ENCODE peak calls at places on chromosomes 4 and X, in eight cellular contexts. D is AG04450, R is fibroblast of lung, V is tibial artery, C is H9, G is breast epithelium, K is aorta, I is astrocyte. Y is an unnamed sample.

GRCh38 chrX:32530802-32531403 is 680.4 kb downstream of the DMD start:
- DNase-seq in D (peak; percentile 1), R (peak; percentile 14), V (no peak), C (no peak), G (no peak), K (no peak), I (peak; percentile 0), Y (no peak)

GRCh38 chrX:150298841-150299551 is 64.1 kb upstream of the MAMLD1 start:
- DNase-seq in D (no peak), R (peak; percentile 27), V (no peak), C (no peak), G (no peak), K (no peak), I (peak; percentile 10), Y (no peak)

GRCh38 chr4:26342328-26343040 is 21.7 kb downstream of the RBPJ start:
- DNase-seq in D (peak; percentile 75), R (peak; percentile 97), V (no peak), C (no peak), G (no peak), K (no peak), I (peak; percentile 97), Y (no peak)

GRCh38 chr4:73620115-73620792 is at the start of gene RASSF6:
- DNase-seq in D (no peak), R (peak; percentile 20), V (no peak), C (peak; percentile 86), G (no peak), K (peak; percentile 72), I (peak; percentile 5), Y (no peak)

GRCh38 chr4:15077969-15078368 is 75.7 kb downstream of the CPEB2 start:
- DNase-seq in D (peak; percentile 65), R (peak; percentile 57), V (no peak), C (no peak), G (no peak), K (no peak), I (peak; percentile 53), Y (no peak)

GRCh38 chr4:80138556-80139538 is 58.5 kb upstream of the PRDM8 start:
- DNase-seq in D (no peak), R (peak; percentile 74), V (no peak), C (no peak), G (no peak), K (no peak), I (peak; percentile 63), Y (no peak)

GRCh38 chr4:148495463-148495862 is 53.2 kb upstream of the NR3C2 start:
- DNase-seq in D (no peak), R (no peak), V (no peak), C (no peak), G (no peak), K (no peak), I (no peak), Y (no peak)

GRCh38 chr4:26524001-26524400 is 33.7 kb upstream of the CCKAR start:
- DNase-seq in D (no peak), R (no peak), V (no peak), C (no peak), G (no peak), K (no peak), I (no peak), Y (no peak)

GRCh38 chr4:39620551-39620950 is 18.1 kb downstream of the SMIM14 start:
- DNase-seq in D (no peak), R (peak; percentile 48), V (no peak), C (no peak), G (no peak), K (no peak), I (no peak), Y (no peak)

GRCh38 chr4:55311792-55312490 is 34.1 kb upstream of the SRD5A3 start:
- DNase-seq in D (no peak), R (no peak), V (no peak), C (no peak), G (no peak), K (no peak), I (no peak), Y (no peak)

GRCh38 chr4:141275834-141276233 is 55.1 kb downstream of the ZNF330 start:
- DNase-seq in D (peak; percentile 80), R (peak; percentile 98), V (no peak), C (no peak), G (no peak), K (no peak), I (peak; percentile 99), Y (no peak)

GRCh38 chr4:159075531-159075932 is 27.3 kb upstream of the RAPGEF2 start:
- DNase-seq in D (no peak), R (peak; percentile 45), V (no peak), C (no peak), G (no peak), K (no peak), I (peak; percentile 34), Y (no peak)

GRCh38 chr4:97952763-97953162 is 190.5 kb downstream of the STPG2 start:
- DNase-seq in D (no peak), R (no peak), V (no peak), C (no peak), G (no peak), K (no peak), I (no peak), Y (no peak)
- H3K9me3 ChIP-seq in D (peaks cover 15% of the 10 kb centered on the region), R (no peaks in the 10 kb centered on the region), V (no peaks in the 10 kb centered on the region), C (no peaks in the 10 kb centered on the region), G (no peaks in the 10 kb centered on the region), K (peaks cover 3% of the 10 kb centered on the region), I (peaks cover 7% of the 10 kb centered on the region), Y (no peaks in the 10 kb centered on the region)

GRCh38 chrX:71168134-71168533 is 23.5 kb downstream of the NLGN3 start:
- DNase-seq in D (no peak), R (no peak), V (no peak), C (no peak), G (no peak), K (no peak), I (no peak), Y (no peak)
- H3K9me3 ChIP-seq in D (no peaks in the 10 kb centered on the region), R (no peaks in the 10 kb centered on the region), V (no peaks in the 10 kb centered on the region), C (peaks cover 38% of the 10 kb centered on the region), G (no peaks in the 10 kb centered on the region), K (no peaks in the 10 kb centered on the region), I (no peaks in the 10 kb centered on the region), Y (no peaks in the 10 kb centered on the region)

DNA sequence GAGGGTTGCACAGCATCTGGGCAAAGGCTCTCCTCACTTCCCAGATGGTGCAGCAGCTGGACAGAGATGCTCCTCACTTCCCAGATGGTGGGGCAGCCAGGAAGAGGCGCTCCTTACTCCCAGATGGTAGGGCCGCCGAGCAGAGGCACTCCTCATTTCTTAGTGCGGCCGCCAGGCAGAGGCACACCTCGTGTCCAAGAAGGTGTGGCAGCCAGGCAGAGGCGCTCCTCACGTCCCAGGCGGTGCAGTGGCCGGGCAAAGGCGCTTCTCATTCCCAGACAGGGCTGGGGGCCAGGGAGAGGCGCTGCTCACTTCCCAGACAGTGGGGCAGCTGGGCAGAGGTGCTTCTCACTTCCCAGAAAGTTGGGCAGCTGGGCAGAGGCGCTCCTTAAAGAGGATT is 48.8 kb downstream of the ZNF732 start:
- DNase-seq in D (no peak), R (no peak), V (no peak), C (no peak), G (no peak), K (no peak), I (no peak), Y (no peak)
- H3K9me3 ChIP-seq in D (peaks cover 31% of the 10 kb centered on the region), R (no peaks in the 10 kb centered on the region), V (peaks cover 14% of the 10 kb centered on the region), C (peaks cover 66% of the 10 kb centered on the region), G (peaks cover 63% of the 10 kb centered on the region), K (peaks cover 11% of the 10 kb centered on the region), I (peaks cover 41% of the 10 kb centered on the region), Y (peaks cover 22% of the 10 kb centered on the region)

GRCh38 chrX:93874554-93874953 is 200.5 kb downstream of the FAM133A start:
- DNase-seq in D (no peak), R (no peak), V (no peak), C (peak; percentile 37), G (no peak), K (no peak), I (no peak), Y (no peak)

DNA sequence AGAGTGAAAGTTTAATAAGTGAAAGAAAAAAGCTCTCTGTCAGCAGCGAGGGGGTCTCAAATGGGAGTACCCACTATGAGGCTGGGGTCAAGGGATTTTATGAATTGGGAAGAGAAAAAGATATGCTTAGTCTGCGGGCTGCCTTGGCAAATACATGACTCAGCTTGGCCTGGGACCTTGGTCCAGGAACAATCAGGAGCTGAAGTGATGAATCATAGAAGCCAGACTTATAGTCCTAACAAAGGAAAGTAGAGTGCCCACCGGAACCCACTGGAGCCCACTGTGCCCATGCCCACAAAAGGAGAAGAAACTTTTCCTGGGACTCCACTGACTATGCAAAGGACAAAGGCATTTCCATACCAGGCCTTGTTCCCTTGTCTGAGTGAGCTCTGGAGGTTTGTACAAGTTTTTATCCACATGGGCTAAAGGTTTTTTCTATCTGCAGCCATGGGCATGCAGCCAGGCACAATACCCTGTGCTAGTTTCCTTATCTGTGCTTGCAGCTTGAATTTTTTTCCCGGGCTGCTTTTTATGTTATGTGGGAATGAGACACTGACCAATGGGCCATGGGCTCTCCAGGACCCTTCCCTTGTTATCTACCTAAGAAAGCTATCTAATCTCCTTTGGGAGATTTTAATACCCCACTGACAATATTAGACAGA is 201.7 kb downstream of the FAM133A start:
- DNase-seq in D (no peak), R (no peak), V (no peak), C (no peak), G (no peak), K (no peak), I (no peak), Y (no peak)
- H3K9me3 ChIP-seq in D (no peaks in the 10 kb centered on the region), R (no peaks in the 10 kb centered on the region), V (no peaks in the 10 kb centered on the region), C (peaks cover 5% of the 10 kb centered on the region), G (no peaks in the 10 kb centered on the region), K (no peaks in the 10 kb centered on the region), I (no peaks in the 10 kb centered on the region), Y (no peaks in the 10 kb centered on the region)

GRCh38 chr4:135319685-135320084 is 1118.1 kb upstream of the PABPC4L start:
- DNase-seq in D (no peak), R (no peak), V (no peak), C (no peak), G (no peak), K (no peak), I (no peak), Y (no peak)
- H3K9me3 ChIP-seq in D (no peaks in the 10 kb centered on the region), R (no peaks in the 10 kb centered on the region), V (no peaks in the 10 kb centered on the region), C (no peaks in the 10 kb centered on the region), G (no peaks in the 10 kb centered on the region), K (peaks cover 1% of the 10 kb centered on the region), I (no peaks in the 10 kb centered on the region), Y (no peaks in the 10 kb centered on the region)